ENCODE peak calls at places on chromosome 5, in seven cellular contexts. H is AG09309, E is kidney epithelial cell, R is DND-41, A is GM12878, S is kidney, Y is fibroblast of lung. T is an unnamed sample.

GRCh38 chr5:78511116-78511906 is 137.3 kb downstream of the LHFPL2 start:
- DNase-seq in H (no peak), E (no peak), R (no peak), A (no peak), S (no peak), Y (no peak), T (no peak)

GRCh38 chr5:14707811-14708210 is 43.3 kb downstream of the OTULIN start:
- DNase-seq in H (no peak), E (no peak), R (no peak), A (no peak), S (no peak), Y (no peak), T (no peak)

GRCh38 chr5:159051431-159052281 is 48.1 kb downstream of the EBF1 start:
- DNase-seq in H (no peak), E (no peak), R (no peak), A (no peak), S (peak; percentile 87), Y (no peak), T (no peak)

GRCh38 chr5:150000990-150001659 is 586 bp downstream of the HMGXB3 start:
- DNase-seq in H (no peak), E (no peak), R (peak; percentile 40), A (no peak), S (peak; percentile 87), Y (peak; percentile 56), T (no peak)

GRCh38 chr5:40410231-40410861 is 269.4 kb upstream of the PTGER4 start:
- DNase-seq in H (no peak), E (peak; percentile 19), R (peak; percentile 82), A (no peak), S (no peak), Y (peak; percentile 85), T (no peak)

GRCh38 chr5:180830253-180831138 is 27.9 kb upstream of the MGAT1 start:
- DNase-seq in H (no peak), E (no peak), R (peak; percentile 59), A (no peak), S (peak; percentile 92), Y (no peak), T (no peak)

GRCh38 chr5:150605546-150605945 is 34.9 kb upstream of the SYNPO start:
- DNase-seq in H (no peak), E (no peak), R (no peak), A (no peak), S (peak; percentile 5), Y (peak; percentile 34), T (no peak)

GRCh38 chr5:179974946-179975712 is 67.4 kb upstream of the TBC1D9B start:
- DNase-seq in H (no peak), E (no peak), R (peak; percentile 50), A (no peak), S (no peak), Y (no peak), T (peak; percentile 44)

GRCh38 chr5:179504600-179505396 is 45.6 kb upstream of the RUFY1 start:
- DNase-seq in H (no peak), E (no peak), R (no peak), A (no peak), S (no peak), Y (no peak), T (no peak)

DNA sequence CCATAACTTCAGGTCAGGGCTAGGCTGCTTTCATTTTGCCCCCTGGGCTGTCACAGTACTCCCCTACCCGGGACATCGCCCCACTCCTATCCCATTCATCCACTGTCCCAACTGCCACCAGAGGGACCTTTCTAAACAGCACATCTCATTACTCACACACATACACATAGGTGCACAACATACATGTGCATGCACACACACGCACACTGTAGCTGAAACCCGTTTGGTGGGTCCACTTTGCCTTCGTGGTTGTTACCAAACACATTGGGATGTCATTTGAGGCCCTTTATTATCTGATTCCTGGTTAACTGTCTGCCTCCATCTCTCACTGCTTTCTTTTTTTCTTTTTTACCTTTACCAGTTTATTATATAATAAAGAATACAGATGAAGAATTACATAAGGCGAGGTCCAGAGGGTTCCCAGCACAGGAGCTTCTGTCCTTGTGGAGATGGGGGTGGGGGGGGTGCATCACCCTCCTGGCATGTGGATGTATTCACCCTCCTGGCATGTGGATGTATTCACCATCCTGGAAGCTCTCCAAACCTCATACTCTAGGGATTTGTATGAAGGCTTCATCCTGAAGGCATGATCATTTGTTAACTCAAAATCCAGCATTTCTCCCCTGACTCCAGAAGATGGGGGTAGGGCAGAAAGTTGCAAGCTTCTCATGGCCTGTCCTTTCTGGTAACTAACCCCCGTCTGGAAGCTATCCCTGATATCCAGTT is 186.0 kb downstream of the GOLPH3 start:
- DNase-seq in H (peak; percentile 95), E (peak; percentile 95), R (no peak), A (no peak), S (no peak), Y (peak; percentile 99), T (no peak)
- TF ChIP-seq CTCF in H (no peak), E (no peak), R (no peak), A (no peak), S (no peak), Y (no peak), T (no peak)

GRCh38 chr5:18305288-18305899 is 671.1 kb downstream of the TAF11L14 start:
- DNase-seq in H (no peak), E (no peak), R (no peak), A (no peak), S (no peak), Y (peak; percentile 14), T (no peak)
- H3K4me3 ChIP-seq in H (no peak overlapping the region), E (no peak overlapping the region), R (no peak overlapping the region), A (no peak overlapping the region), S (no peak overlapping the region), Y (no peak overlapping the region), T (no peak overlapping the region)

DNA sequence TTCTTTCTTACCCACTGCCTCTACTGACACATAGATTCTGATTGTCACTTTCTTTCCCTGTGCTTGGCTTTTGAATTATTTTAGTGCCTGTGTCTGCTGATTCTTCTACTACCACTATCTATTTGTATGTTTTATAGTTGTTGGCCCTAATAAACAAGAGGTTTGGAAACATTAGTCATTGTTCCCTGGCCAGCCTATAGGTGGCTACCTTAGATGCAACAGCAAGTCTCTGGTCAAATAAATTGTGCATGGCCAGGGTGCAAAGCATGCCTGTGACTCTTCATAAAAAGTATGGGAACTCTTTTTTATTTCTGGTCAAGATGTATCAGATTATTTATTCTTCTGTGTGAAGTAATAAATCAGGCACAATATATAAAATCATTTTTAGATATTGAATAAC is 124.4 kb downstream of the PLK2 start:
- DNase-seq in H (no peak), E (no peak), R (no peak), A (no peak), S (no peak), Y (no peak), T (no peak)
- TF ChIP-seq CTCF in H (peak; percentile 23), E (peak; percentile 11), R (no peak), A (no peak), S (no peak), Y (no peak), T (no peak)

DNA sequence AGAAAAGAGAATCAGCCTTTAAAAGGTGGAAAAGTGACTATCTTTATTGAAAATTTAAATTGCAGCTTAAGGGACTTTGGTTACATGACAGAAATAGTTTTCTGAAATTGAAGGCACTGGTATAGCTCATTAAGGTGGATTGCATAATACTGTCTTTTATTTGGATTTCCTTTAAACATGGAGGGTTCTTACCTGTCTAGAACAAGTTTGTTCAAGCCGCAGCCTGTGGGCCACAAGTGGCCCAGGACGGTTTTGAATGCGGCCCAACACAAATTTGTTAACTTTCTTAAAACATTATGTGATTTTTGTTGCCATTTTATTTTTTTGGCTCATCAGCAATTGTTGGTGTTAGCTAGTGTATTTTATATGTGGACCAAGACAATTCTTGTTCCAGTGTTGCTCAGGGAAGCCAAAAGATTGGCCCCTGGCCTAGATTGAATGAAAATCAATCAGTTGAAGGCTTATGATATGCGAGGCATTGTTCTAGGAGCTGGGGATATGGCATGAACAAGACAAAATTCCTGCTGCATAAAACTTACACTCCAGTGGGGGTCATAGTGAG is 18.0 kb downstream of the NNT start:
- DNase-seq in H (no peak), E (no peak), R (no peak), A (no peak), S (no peak), Y (no peak), T (no peak)
- H3K4me3 ChIP-seq in H (no peak overlapping the region), E (no peak overlapping the region), R (no peak overlapping the region), A (no peak overlapping the region), S (no peak overlapping the region), Y (no peak overlapping the region), T (no peak overlapping the region)

GRCh38 chr5:81429363-81429762 is 35.4 kb upstream of the ACOT12 start:
- DNase-seq in H (no peak), E (no peak), R (no peak), A (no peak), S (no peak), Y (no peak), T (no peak)
- TF ChIP-seq CTCF in H (no peak), E (no peak), R (no peak), A (no peak), S (no peak), Y (no peak), T (no peak)

GRCh38 chr5:67437905-67438845 is 241.6 kb upstream of the CD180 start:
- DNase-seq in H (no peak), E (no peak), R (no peak), A (no peak), S (no peak), Y (no peak), T (no peak)
- H3K4me3 ChIP-seq in H (no peak overlapping the region), E (no peak overlapping the region), R (no peak overlapping the region), A (no peak overlapping the region), S (no peak overlapping the region), Y (no peak overlapping the region), T (no peak overlapping the region)

DNA sequence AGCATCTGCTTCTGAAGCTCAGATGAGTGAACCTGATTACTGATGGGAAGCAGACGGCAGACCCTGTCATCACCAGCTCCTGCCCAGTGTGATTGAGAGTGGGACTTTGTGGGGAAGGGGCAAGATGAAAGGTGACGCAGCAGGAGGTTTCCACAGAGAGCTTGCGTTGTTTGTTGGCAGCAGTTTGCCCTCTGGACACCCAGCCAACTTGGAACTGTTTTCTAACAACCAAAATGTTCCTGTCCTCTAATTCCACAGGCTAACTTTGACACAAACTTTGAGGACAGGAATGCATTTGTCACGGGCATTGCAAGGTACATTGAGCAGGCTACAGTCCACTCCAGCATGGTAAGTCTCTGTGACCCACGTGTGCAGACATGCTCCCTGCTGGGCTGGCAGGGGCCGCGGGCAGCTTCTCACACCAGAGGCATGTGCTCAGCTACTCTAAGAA is 20.9 kb downstream of the CYFIP2 start:
- DNase-seq in H (no peak), E (no peak), R (no peak), A (no peak), S (no peak), Y (no peak), T (no peak)
- TF ChIP-seq CTCF in H (no peak), E (no peak), R (no peak), A (no peak), S (no peak), Y (no peak), T (no peak)

T was measured in GM12864.